ENCODE peak calls at places on chromosomes 6 and 20, in six cellular contexts. Q is amniotic epithelial cell, V is AG20443, Z is MM.1S, H is SW 1271, D is AG04450. U is an unnamed sample.

GRCh38 chr6:6682225-6682624 is 93.7 kb downstream of the LY86 start:
- DNase-seq in Z (no peak), H (no peak), V (no peak), Q (no peak), D (no peak), U (no peak)

GRCh38 chr6:135880066-135880972 is 28.8 kb downstream of the PDE7B start:
- DNase-seq in D (no peak), H (no peak), Q (peak), Z (peak), V (peak), U (peak)

GRCh38 chr6:127117979-127118504 is 429 bp upstream of the RSPO3 start:
- DNase-seq in Z (no peak), Q (peak), D (no peak), H (no peak), V (peak), U (no peak)

GRCh38 chr6:46113370-46113769 is 16.4 kb upstream of the ENPP4 start:
- DNase-seq in Q (no peak), V (no peak), Z (no peak), D (no peak), H (no peak), U (peak)

GRCh38 chr6:56537223-56537770 is 105.4 kb downstream of the DST start:
- DNase-seq in Z (no peak), H (no peak), V (no peak), Q (no peak), D (no peak), U (no peak)

GRCh38 chr6:45424628-45424955 is 46.9 kb upstream of the SUPT3H start:
- DNase-seq in Q (peak), V (no peak), Z (peak), D (no peak), H (no peak), U (no peak)

GRCh38 chr6:141677598-141678211 is 455.0 kb upstream of the GJE1 start:
- DNase-seq in Z (peak), Q (peak), V (peak), D (no peak), H (no peak), U (no peak)

GRCh38 chr6:34200340-34200971 is 36.2 kb upstream of the HMGA1 start:
- DNase-seq in H (no peak), Z (no peak), Q (no peak), V (no peak), D (no peak), U (no peak)

GRCh38 chr6:35415065-35415880 is 36.9 kb upstream of the FANCE start:
- DNase-seq in H (no peak), D (peak), Q (peak), Z (no peak), V (peak), U (peak)

GRCh38 chr20:5524886-5525285 is 208.1 kb upstream of the PROKR2 start:
- DNase-seq in Z (no peak), V (no peak), Q (peak), H (no peak), D (no peak), U (no peak)

GRCh38 chr20:23445596-23446217 is 6.2 kb downstream of the CSTL1 start:
- DNase-seq in H (peak), D (no peak), Z (no peak), Q (peak), V (peak), U (no peak)

GRCh38 chr6:14472964-14473363 is 355.4 kb downstream of the CD83 start:
- DNase-seq in V (peak), H (no peak), D (no peak), Q (peak), Z (peak), U (no peak)

U was measured in transverse colon.